ENCODE peak calls at places on chromosomes 4 and X, in four cellular contexts. One of them, this sample, is unnamed.

GRCh38 chr4:133623847-133624246 is 474.8 kb downstream of the PCDH10 start:
- DNase-seq in substantia nigra: no peak
- DNase-seq in lower lobe of right lung: no peak
- DNase-seq in pancreas: no peak
- DNase-seq in this sample: no peak

GRCh38 chr4:48379587-48380140 is 38.3 kb downstream of the SLAIN2 start:
- DNase-seq in substantia nigra: no peak
- DNase-seq in lower lobe of right lung: no peak
- DNase-seq in pancreas: no peak
- DNase-seq in this sample: no peak

GRCh38 chrX:76064825-76065224 is 108.0 kb upstream of the PBDC1 start:
- DNase-seq in substantia nigra: no peak
- DNase-seq in lower lobe of right lung: no peak
- DNase-seq in pancreas: no peak
- DNase-seq in this sample: no peak

GRCh38 chr4:39840027-39840426 is 137.7 kb downstream of the PDS5A start:
- DNase-seq in substantia nigra: no peak
- DNase-seq in lower lobe of right lung: no peak
- DNase-seq in pancreas: no peak
- DNase-seq in this sample: no peak

GRCh38 chrX:86141786-86142185 is 6.5 kb upstream of the DACH2 start:
- DNase-seq in substantia nigra: no peak
- DNase-seq in lower lobe of right lung: no peak
- DNase-seq in pancreas: no peak
- DNase-seq in this sample: no peak

GRCh38 chrX:28920554-28920953 is 333.3 kb downstream of the IL1RAPL1 start:
- DNase-seq in substantia nigra: no peak
- DNase-seq in lower lobe of right lung: no peak
- DNase-seq in pancreas: no peak
- DNase-seq in this sample: no peak

GRCh38 chr4:73868206-73869129 is 725 bp upstream of the CXCL1 start:
- DNase-seq in substantia nigra: no peak
- DNase-seq in lower lobe of right lung: no peak
- DNase-seq in pancreas: no peak
- DNase-seq in this sample: no peak

GRCh38 chr4:76342191-76342590 is 35.7 kb downstream of the STBD1 start:
- DNase-seq in substantia nigra: no peak
- DNase-seq in lower lobe of right lung: no peak
- DNase-seq in pancreas: no peak
- DNase-seq in this sample: no peak

GRCh38 chr4:151727365-151727764 is 33.4 kb downstream of the GATB start:
- DNase-seq in substantia nigra: no peak
- DNase-seq in lower lobe of right lung: no peak
- DNase-seq in pancreas: no peak
- DNase-seq in this sample: no peak

GRCh38 chr4:139734201-139734874 is 68.7 kb downstream of the MGST2 start:
- DNase-seq in substantia nigra: no peak
- DNase-seq in lower lobe of right lung: no peak
- DNase-seq in pancreas: no peak
- DNase-seq in this sample: no peak
- H3K27ac ChIP-seq in substantia nigra: peak
- H3K27ac ChIP-seq in lower lobe of right lung: peak
- H3K27ac ChIP-seq in pancreas: peak
- H3K27ac ChIP-seq in this sample: peak

DNA sequence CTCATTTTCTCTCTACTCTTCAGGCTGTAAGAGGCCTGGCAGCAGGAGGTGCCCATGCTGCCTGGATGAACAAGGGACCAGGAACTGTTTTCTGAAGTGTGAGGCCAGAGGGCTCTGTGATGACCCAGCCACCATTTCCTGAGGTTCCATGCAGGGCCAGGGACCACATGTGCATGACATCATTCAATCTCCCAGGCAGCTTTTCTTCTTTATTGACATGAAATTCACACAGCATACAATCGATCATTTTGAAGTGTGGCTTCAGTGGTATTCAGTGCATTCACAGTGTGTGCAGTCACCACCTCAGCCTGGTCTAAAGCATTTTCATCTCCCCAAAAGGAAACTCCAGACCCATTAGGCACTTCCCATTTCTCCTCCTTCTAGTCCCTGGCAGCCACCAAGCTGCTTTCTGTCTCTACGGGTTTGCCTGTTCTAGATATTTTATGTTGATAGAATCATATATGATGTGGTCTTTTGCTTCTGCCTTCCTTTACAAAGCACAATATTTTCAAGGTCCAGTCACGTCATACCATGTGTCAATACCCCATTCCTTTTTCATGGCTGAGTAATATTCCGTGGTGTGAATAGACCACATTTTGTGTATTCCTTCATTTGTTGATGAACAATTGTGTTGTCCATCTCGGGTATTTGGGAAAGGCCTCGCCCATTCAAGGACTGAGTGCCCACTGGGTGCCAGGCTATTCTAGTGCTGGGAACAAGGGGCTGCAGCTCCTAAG is 93.1 kb downstream of the PSAPL1 start:
- DNase-seq in substantia nigra: no peak
- DNase-seq in lower lobe of right lung: no peak
- DNase-seq in pancreas: no peak
- DNase-seq in this sample: no peak
- H3K27ac ChIP-seq in substantia nigra: peak
- H3K27ac ChIP-seq in lower lobe of right lung: no peak
- H3K27ac ChIP-seq in pancreas: no peak
- H3K27ac ChIP-seq in this sample: peak

DNA sequence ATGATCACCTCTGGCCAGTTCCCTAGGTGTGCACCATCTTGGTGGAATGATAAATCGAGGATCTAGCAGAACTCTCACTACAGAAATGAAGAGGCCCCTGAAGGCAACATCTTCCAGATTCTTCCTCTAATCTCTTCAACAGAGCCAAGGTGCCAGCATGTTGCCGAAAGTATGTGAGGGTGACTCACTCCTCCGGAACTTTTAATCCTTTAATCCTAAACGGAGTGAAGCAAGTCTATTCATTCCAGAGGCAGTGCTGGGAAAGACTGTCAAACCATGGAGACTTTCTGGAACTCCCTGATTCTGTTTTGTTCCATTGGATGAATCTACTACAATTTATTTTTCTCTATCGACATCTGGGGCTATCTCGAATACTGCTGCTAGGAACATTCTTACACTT is 68.7 kb downstream of the SUPT20HL2 start:
- DNase-seq in substantia nigra: no peak
- DNase-seq in lower lobe of right lung: no peak
- DNase-seq in pancreas: no peak
- DNase-seq in this sample: no peak
- H3K27ac ChIP-seq in substantia nigra: no peak
- H3K27ac ChIP-seq in lower lobe of right lung: no peak
- H3K27ac ChIP-seq in pancreas: no peak
- H3K27ac ChIP-seq in this sample: no peak

GRCh38 chr4:128858875-128859696 is 49.6 kb downstream of the JADE1 start:
- DNase-seq in substantia nigra: no peak
- DNase-seq in lower lobe of right lung: no peak
- DNase-seq in pancreas: no peak
- DNase-seq in this sample: no peak
- H3K27ac ChIP-seq in substantia nigra: no peak
- H3K27ac ChIP-seq in lower lobe of right lung: no peak
- H3K27ac ChIP-seq in pancreas: no peak
- H3K27ac ChIP-seq in this sample: no peak

GRCh38 chr4:138222041-138222440 is 20.1 kb downstream of the SLC7A11 start:
- DNase-seq in substantia nigra: no peak
- DNase-seq in lower lobe of right lung: no peak
- DNase-seq in pancreas: peak
- DNase-seq in this sample: no peak

GRCh38 chr4:138218976-138219375 is 23.2 kb downstream of the SLC7A11 start:
- DNase-seq in substantia nigra: no peak
- DNase-seq in lower lobe of right lung: no peak
- DNase-seq in pancreas: no peak
- DNase-seq in this sample: no peak

GRCh38 chr4:138217567-138217966 is 24.6 kb downstream of the SLC7A11 start:
- DNase-seq in substantia nigra: no peak
- DNase-seq in lower lobe of right lung: no peak
- DNase-seq in pancreas: no peak
- DNase-seq in this sample: peak

DNA sequence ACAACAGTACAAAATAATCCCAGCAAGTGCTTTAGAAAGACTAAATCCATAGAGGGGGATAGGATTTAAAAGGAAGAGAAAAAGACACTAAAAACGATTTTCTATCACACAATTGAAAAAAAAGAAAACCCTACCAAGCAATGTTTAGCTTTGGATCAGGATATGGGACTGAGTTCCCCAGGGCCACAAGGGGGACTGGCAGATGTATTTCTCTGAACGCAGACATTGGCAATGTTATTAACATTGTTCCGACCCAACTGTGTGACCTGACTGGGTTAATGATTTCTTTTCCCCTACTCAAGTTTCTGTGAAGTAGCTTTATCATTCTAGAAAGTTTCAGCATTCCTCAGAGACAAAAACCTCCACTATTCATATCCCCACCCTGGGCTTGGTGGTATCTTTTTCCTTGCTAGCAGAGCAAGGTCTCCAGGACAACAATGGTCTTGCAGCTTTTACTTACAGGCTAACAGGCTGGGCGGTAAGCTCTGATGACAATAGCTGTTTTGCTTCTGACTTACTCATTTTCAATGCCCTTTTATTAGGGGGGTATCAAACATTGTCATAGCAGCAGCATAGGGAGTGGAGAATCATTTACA is 25.8 kb downstream of the SLC7A11 start:
- DNase-seq in substantia nigra: no peak
- DNase-seq in lower lobe of right lung: no peak
- DNase-seq in pancreas: no peak
- DNase-seq in this sample: no peak
- H3K27ac ChIP-seq in substantia nigra: peak
- H3K27ac ChIP-seq in lower lobe of right lung: no peak
- H3K27ac ChIP-seq in pancreas: no peak
- H3K27ac ChIP-seq in this sample: peak

DNA sequence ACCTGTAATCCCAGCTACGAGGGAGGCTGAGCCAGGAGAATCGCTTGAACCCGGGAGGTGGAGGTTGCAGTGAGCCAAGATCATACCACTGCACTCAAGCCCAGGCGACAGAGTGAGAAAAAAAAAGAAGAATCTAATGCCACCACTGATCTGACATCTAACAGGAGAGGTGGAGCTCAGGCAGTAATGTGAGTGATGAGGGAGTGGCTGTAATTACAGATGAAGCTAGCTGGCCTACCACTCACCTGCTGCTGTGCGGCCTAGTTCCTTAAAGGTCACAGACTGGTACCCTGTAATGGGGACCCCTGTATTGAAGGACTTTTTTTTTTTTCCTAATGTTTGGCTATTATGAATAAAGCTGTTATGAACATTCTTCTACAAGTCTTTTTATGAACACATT is 25.3 kb upstream of the GABRE start:
- DNase-seq in substantia nigra: no peak
- DNase-seq in lower lobe of right lung: no peak
- DNase-seq in pancreas: no peak
- DNase-seq in this sample: no peak
- H3K27ac ChIP-seq in substantia nigra: no peak
- H3K27ac ChIP-seq in lower lobe of right lung: no peak
- H3K27ac ChIP-seq in pancreas: no peak
- H3K27ac ChIP-seq in this sample: no peak

GRCh38 chr4:88735554-88735953 is 37.9 kb upstream of the NAP1L5 start:
- DNase-seq in substantia nigra: no peak
- DNase-seq in lower lobe of right lung: no peak
- DNase-seq in pancreas: no peak
- DNase-seq in this sample: no peak
- H3K27ac ChIP-seq in substantia nigra: no peak
- H3K27ac ChIP-seq in lower lobe of right lung: peak
- H3K27ac ChIP-seq in pancreas: no peak
- H3K27ac ChIP-seq in this sample: peak

GRCh38 chr4:7904108-7904516 is 35.5 kb downstream of the AFAP1 start:
- DNase-seq in substantia nigra: no peak
- DNase-seq in lower lobe of right lung: no peak
- DNase-seq in pancreas: no peak
- DNase-seq in this sample: no peak

GRCh38 chr4:7902101-7902553 is 37.5 kb downstream of the AFAP1 start:
- DNase-seq in substantia nigra: no peak
- DNase-seq in lower lobe of right lung: no peak
- DNase-seq in pancreas: no peak
- DNase-seq in this sample: no peak

GRCh38 chr4:7904942-7905341 is 34.7 kb downstream of the AFAP1 start:
- DNase-seq in substantia nigra: no peak
- DNase-seq in lower lobe of right lung: no peak
- DNase-seq in pancreas: no peak
- DNase-seq in this sample: peak

GRCh38 chr4:7902826-7903225 is 36.8 kb downstream of the AFAP1 start:
- DNase-seq in substantia nigra: no peak
- DNase-seq in lower lobe of right lung: no peak
- DNase-seq in pancreas: no peak
- DNase-seq in this sample: no peak

DNA sequence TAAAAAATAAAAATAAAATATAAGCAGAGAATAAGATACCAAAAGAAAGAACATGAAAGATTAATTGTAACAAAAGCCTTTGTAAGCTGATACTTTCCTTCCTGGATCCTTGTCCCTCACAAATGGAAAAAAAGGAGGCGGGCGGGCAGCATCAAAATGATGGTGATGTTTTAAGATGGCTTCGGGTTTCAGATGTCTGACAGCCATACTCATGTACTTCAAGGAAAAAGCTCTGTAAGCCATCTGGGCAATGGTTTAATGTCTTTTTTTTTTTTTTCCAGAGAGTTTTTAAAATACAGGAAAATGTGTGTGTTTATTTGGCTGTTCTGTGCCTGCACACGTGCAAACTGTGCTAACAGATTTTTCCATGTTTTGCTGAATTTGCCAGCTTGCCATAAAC is 36.0 kb downstream of the AFAP1 start:
- DNase-seq in substantia nigra: no peak
- DNase-seq in lower lobe of right lung: no peak
- DNase-seq in pancreas: no peak
- DNase-seq in this sample: no peak
- H3K27ac ChIP-seq in substantia nigra: no peak
- H3K27ac ChIP-seq in lower lobe of right lung: no peak
- H3K27ac ChIP-seq in pancreas: no peak
- H3K27ac ChIP-seq in this sample: no peak